ENCODE peak calls at places on chromosomes 12 and 14, in nine cellular contexts. V is neuronal stem cell; C is effector memory CD4-positive, alpha-beta T cell; Y is effector CD4-positive, alpha-beta T cell; G is HFFc6; Z is stromal cell of bone marrow; I is T-helper 1 cell; E is activated naive CD4-positive, alpha-beta T cell; P is fibroblast of lung. J is an unnamed sample.

GRCh38 chr14:30108975-30109700 is 181.5 kb upstream of the PRKD1 start:
- DNase-seq in V (no peak), Y (no peak), E (no peak), Z (no peak), I (no peak), C (no peak), G (peak), P (peak), J (peak)

GRCh38 chr12:42446761-42447160 is 120.8 kb downstream of the PPHLN1 start:
- DNase-seq in E (no peak), V (peak), C (no peak), Z (no peak), G (no peak), Y (no peak), P (no peak), I (no peak), J (no peak)

GRCh38 chr12:87924149-87924548 is 105.1 kb downstream of the C12orf50 start:
- DNase-seq in Y (no peak), I (no peak), P (no peak), G (no peak), V (no peak), C (no peak), Z (peak), E (no peak), J (peak)

GRCh38 chr12:27785882-27786570 is 6.0 kb upstream of the MANSC4 start:
- DNase-seq in V (no peak), C (no peak), I (no peak), P (peak), E (no peak), Z (no peak), Y (no peak), G (peak), J (no peak)

GRCh38 chr12:93214523-93215289 is 163.0 kb upstream of the NUDT4 start:
- DNase-seq in E (no peak), I (no peak), P (no peak), Z (no peak), V (no peak), Y (no peak), C (no peak), G (no peak), J (no peak)

GRCh38 chr12:85484387-85484786 is 204.4 kb downstream of the ALX1 start:
- DNase-seq in Z (no peak), C (no peak), Y (no peak), I (no peak), G (no peak), P (no peak), E (no peak), V (no peak), J (no peak)

GRCh38 chr12:72075891-72076557 is 137.4 kb downstream of the TPH2 start:
- DNase-seq in I (no peak), Y (no peak), Z (no peak), C (no peak), E (no peak), P (no peak), G (no peak), V (no peak), J (no peak)

GRCh38 chr14:80264698-80265097 is 53.4 kb upstream of the DIO2 start:
- DNase-seq in Z (no peak), E (no peak), V (no peak), C (no peak), I (no peak), P (no peak), G (no peak), Y (no peak), J (no peak)

GRCh38 chr12:124921200-124922008 is 7.0 kb upstream of the UBC start:
- DNase-seq in P (peak), C (peak), V (no peak), G (peak), E (no peak), Z (no peak), I (peak), Y (peak), J (peak)

GRCh38 chr14:37133284-37133913 is 39.0 kb downstream of the SLC25A21 start:
- DNase-seq in V (no peak), I (no peak), C (no peak), P (no peak), G (no peak), Z (no peak), E (no peak), Y (no peak), J (no peak)

GRCh38 chr12:80777587-80777986 is 60.9 kb downstream of the MYF5 start:
- DNase-seq in E (no peak), Z (peak), P (no peak), Y (no peak), V (no peak), C (no peak), G (no peak), I (no peak), J (no peak)

GRCh38 chr12:116319316-116319715 is 41.8 kb upstream of the MED13L start:
- DNase-seq in C (no peak), G (no peak), Z (peak), V (no peak), I (no peak), E (no peak), P (peak), Y (no peak), J (peak)

GRCh38 chr12:91777268-91777997 is 368.2 kb downstream of the BTG1 start:
- DNase-seq in Y (no peak), C (no peak), G (no peak), Z (no peak), P (no peak), E (no peak), I (no peak), V (no peak), J (no peak)

GRCh38 chr12:32651151-32651955 is 27.7 kb upstream of the DNM1L start:
- DNase-seq in V (no peak), E (no peak), C (no peak), I (no peak), Z (no peak), P (no peak), G (no peak), Y (no peak), J (no peak)

GRCh38 chr12:11941601-11942360 is 129.0 kb upstream of the BCL2L14 start:
- DNase-seq in P (peak), I (no peak), Y (no peak), V (no peak), C (no peak), Z (peak), E (no peak), G (peak), J (peak)

GRCh38 chr12:132606466-132606865 is 3.9 kb downstream of the LRCOL1 start:
- DNase-seq in P (no peak), E (no peak), Y (no peak), G (no peak), V (no peak), I (no peak), C (no peak), Z (no peak), J (no peak)